ENCODE peak calls at places on chromosomes 6 and 20, in four cellular contexts. O is fibroblast of mammary gland, T is pancreas, J is progenitor cell of endocrine pancreas. F is an unnamed sample.
A peak's percentile ranks its signal among the peaks of the same experiment; 100 is the strongest.

GRCh38 chr6:107118976-107119375 is 3.7 kb upstream of the BEND3 start:
- DNase-seq in O (no peak), T (no peak), J (no peak), F (no peak)

GRCh38 chr6:170270984-170271593 is 19.8 kb downstream of the DLL1 start:
- DNase-seq in O (no peak), T (no peak), J (no peak), F (no peak)

GRCh38 chr20:35893942-35894341 is 60.4 kb downstream of the SCAND1 start:
- DNase-seq in O (no peak), T (no peak), J (no peak), F (no peak)

GRCh38 chr6:18178959-18179358 is 23.7 kb downstream of the KDM1B start:
- DNase-seq in O (no peak), T (no peak), J (no peak), F (no peak)

GRCh38 chr20:14449323-14449722 is 111.9 kb upstream of the FLRT3 start:
- DNase-seq in O (peak; percentile 51), T (no peak), J (no peak), F (no peak)

GRCh38 chr6:32685603-32686002 is 19.1 kb upstream of the HLA-DQB1 start:
- DNase-seq in O (peak; percentile 3), T (no peak), J (no peak), F (no peak)

GRCh38 chr6:46819561-46819960 is 26.4 kb downstream of the MEP1A start:
- DNase-seq in O (no peak), T (no peak), J (no peak), F (no peak)

GRCh38 chr20:47464380-47465101 is 37.1 kb upstream of the NCOA3 start:
- DNase-seq in O (peak; percentile 99), T (peak; percentile 5), J (no peak), F (peak; percentile 25)

GRCh38 chr6:27568226-27568889 is 95.5 kb upstream of the ZNF184 start:
- DNase-seq in O (no peak), T (no peak), J (no peak), F (no peak)

GRCh38 chr20:35369804-35370203 is 42.0 kb downstream of the UQCC1 start:
- DNase-seq in O (peak; percentile 42), T (no peak), J (no peak), F (no peak)

GRCh38 chr20:57810511-57811372 is 100.9 kb upstream of the PMEPA1 start:
- DNase-seq in O (no peak), T (no peak), J (no peak), F (no peak)

GRCh38 chr20:17629025-17629424 is 53.0 kb downstream of the RRBP1 start:
- DNase-seq in O (no peak), T (no peak), J (no peak), F (no peak)

GRCh38 chr6:34390531-34391013 is 1.9 kb downstream of the NUDT3 start:
- DNase-seq in O (no peak), T (no peak), J (no peak), F (no peak)

GRCh38 chr20:49747707-49748524 is 34.2 kb upstream of the B4GALT5 start:
- DNase-seq in O (peak; percentile 51), T (peak; percentile 57), J (no peak), F (no peak)

GRCh38 chr6:111843347-111844147 is 29.7 kb downstream of the FYN start:
- DNase-seq in O (no peak), T (no peak), J (no peak), F (no peak)

GRCh38 chr6:158131926-158132325 is 36.1 kb downstream of the SERAC1 start:
- DNase-seq in O (peak; percentile 35), T (no peak), J (no peak), F (no peak)

GRCh38 chr20:20729563-20729962 is 17.1 kb upstream of the RALGAPA2 start:
- DNase-seq in O (no peak), T (no peak), J (no peak), F (no peak)

GRCh38 chr6:105981888-105982358 is 104.2 kb upstream of the PRDM1 start:
- DNase-seq in O (no peak), T (no peak), J (no peak), F (no peak)

GRCh38 chr6:125267806-125268523 is 33.8 kb downstream of the HDDC2 start:
- DNase-seq in O (no peak), T (no peak), J (no peak), F (no peak)

GRCh38 chr20:24567508-24567907 is 98.1 kb downstream of the SYNDIG1 start:
- DNase-seq in O (no peak), T (no peak), J (no peak), F (no peak)

GRCh38 chr6:119147101-119148053 is 68.9 kb upstream of the FAM184A start:
- DNase-seq in O (peak; percentile 100), T (no peak), J (no peak), F (no peak)

GRCh38 chr20:57055345-57055744 is 211.1 kb downstream of the BMP7 start:
- DNase-seq in O (no peak), T (no peak), J (no peak), F (no peak)

GRCh38 chr6:134007077-134007476 is 45.3 kb downstream of the SLC2A12 start:
- DNase-seq in O (no peak), T (peak; percentile 63), J (no peak), F (no peak)

GRCh38 chr6:72746276-72746675 is 124.4 kb downstream of the KCNQ5 start:
- DNase-seq in O (peak; percentile 50), T (no peak), J (no peak), F (no peak)

GRCh38 chr6:72748759-72749158 is 126.9 kb downstream of the KCNQ5 start:
- DNase-seq in O (peak; percentile 86), T (no peak), J (no peak), F (no peak)
- TF ChIP-seq CTCF in O (no peak), T (no peak), J (no peak), F (no peak)

GRCh38 chr20:53914861-53915458 is 155.4 kb downstream of the BCAS1 start:
- DNase-seq in O (no peak), T (no peak), J (no peak), F (no peak)
- TF ChIP-seq CTCF in O (peak; percentile 21), T (no peak), J (peak; percentile 20), F (no peak)

DNA sequence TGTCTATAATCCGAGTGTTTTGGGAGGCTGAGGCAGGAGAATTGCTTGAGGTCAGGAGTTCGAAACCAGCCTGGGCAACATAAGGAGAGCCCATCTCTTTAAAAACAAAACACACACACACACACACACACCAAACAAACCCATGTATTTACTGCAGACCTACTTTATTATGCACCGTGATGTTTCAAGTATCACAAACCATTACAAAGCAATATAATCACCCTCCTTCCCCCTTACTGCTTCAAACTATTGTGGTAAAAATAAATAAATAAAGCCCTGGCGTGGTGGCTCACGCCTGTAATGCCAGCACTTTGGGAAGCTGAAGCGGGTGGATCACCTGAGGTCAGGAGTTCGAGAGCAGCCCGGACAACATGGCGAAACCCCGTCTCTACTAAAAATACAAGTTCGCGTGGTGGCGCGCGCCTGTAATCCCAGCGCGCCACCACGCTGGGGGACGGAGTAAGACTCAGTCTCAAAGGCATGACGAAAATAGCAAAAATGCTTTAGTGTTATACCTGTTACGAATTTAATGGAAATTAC is 1.5 kb downstream of the TBCC start:
- DNase-seq in O (no peak), T (no peak), J (no peak), F (no peak)
- TF ChIP-seq CTCF in O (no peak), T (no peak), J (no peak), F (peak; percentile 25)

GRCh38 chr20:15924556-15924955 is 648.7 kb downstream of the KIF16B start:
- DNase-seq in O (no peak), T (no peak), J (no peak), F (no peak)

GRCh38 chr20:15922556-15922955 is 650.7 kb downstream of the KIF16B start:
- DNase-seq in O (no peak), T (no peak), J (no peak), F (no peak)

GRCh38 chr20:15927893-15928650 is 645.2 kb downstream of the KIF16B start:
- DNase-seq in O (no peak), T (no peak), J (no peak), F (no peak)

GRCh38 chr20:15923030-15923776 is 650.0 kb downstream of the KIF16B start:
- DNase-seq in O (no peak), T (no peak), J (no peak), F (no peak)

GRCh38 chr20:15925376-15925775 is 647.9 kb downstream of the KIF16B start:
- DNase-seq in O (no peak), T (no peak), J (no peak), F (no peak)
- TF ChIP-seq CTCF in O (no peak), T (no peak), J (no peak), F (no peak)

GRCh38 chr6:88725111-88725711 is 238.2 kb downstream of the RNGTT start:
- DNase-seq in O (peak; percentile 18), T (no peak), J (peak; percentile 12), F (no peak)
- TF ChIP-seq CTCF in O (peak; percentile 4), T (no peak), J (peak; percentile 50), F (peak; percentile 18)

DNA sequence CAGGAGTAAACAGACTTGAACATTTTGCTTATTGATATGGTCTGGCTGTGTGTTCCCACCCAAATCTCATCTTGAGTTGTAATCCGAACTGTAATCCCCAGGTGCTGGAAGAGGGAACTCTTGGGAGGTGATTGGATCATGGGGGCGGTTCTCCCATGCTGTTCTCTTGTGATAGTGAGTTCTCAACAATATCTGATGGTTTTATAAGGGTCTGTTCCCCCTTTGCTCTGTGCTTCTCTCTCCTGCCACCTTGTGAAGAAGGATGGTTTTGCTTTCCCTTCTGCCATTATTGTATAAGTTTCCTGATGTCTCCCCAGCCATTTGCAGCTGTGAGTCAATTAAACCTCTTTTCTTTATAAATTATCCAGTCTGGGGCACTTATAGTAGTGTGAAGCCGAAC is 40.0 kb downstream of the MYLIP start:
- DNase-seq in O (peak; percentile 44), T (no peak), J (no peak), F (no peak)
- TF ChIP-seq CTCF in O (peak; percentile 58), T (no peak), J (peak; percentile 49), F (peak; percentile 61)

DNA sequence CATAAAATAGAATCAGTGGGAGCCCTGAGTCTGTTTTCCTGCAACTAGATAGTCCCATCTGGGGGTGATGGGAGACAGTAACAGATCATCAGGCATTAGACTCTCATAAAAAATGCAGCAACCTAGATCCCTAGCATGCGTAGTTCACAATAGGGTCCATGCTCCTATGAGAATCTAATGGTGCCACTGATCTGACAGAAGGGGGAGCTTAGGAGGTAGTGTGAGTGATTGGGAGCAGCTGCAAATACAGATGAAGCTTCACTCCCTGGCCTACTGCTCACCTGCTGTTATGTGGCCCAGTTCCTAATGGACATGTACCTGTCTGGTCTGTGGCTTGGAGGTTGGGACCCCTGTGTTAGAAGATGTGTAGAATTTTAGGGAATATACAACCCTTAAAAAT is 904.5 kb upstream of the EPHA7 start:
- DNase-seq in O (no peak), T (no peak), J (no peak), F (no peak)
- TF ChIP-seq CTCF in O (no peak), T (no peak), J (peak; percentile 6), F (peak; percentile 28)

F was measured in D721Med.